ENCODE peak calls at places on chromosome 16, in seven cellular contexts. One of them, this sample, is unnamed.

GRCh38 chr16:85856585-85856984 is 42.4 kb upstream of the IRF8 start:
- DNase-seq in BE2C: no peak
- DNase-seq in body of pancreas: no peak
- DNase-seq in fibroblast of pulmonary artery: no peak
- DNase-seq in mucosa of descending colon: no peak
- DNase-seq in H1: no peak
- DNase-seq in IMR-90: no peak
- DNase-seq in this sample: no peak

GRCh38 chr16:85347213-85347591 is 234.9 kb upstream of the CIBAR2 start:
- DNase-seq in BE2C: peak
- DNase-seq in body of pancreas: no peak
- DNase-seq in fibroblast of pulmonary artery: peak
- DNase-seq in mucosa of descending colon: peak
- DNase-seq in H1: peak
- DNase-seq in IMR-90: no peak
- DNase-seq in this sample: peak

GRCh38 chr16:81645303-81645702 is 133.8 kb upstream of the PLCG2 start:
- DNase-seq in BE2C: peak
- DNase-seq in body of pancreas: peak
- DNase-seq in fibroblast of pulmonary artery: peak
- DNase-seq in mucosa of descending colon: no peak
- DNase-seq in H1: no peak
- DNase-seq in IMR-90: peak
- DNase-seq in this sample: peak

GRCh38 chr16:85524365-85524629 is 88.8 kb upstream of the GSE1 start:
- DNase-seq in BE2C: peak
- DNase-seq in body of pancreas: no peak
- DNase-seq in fibroblast of pulmonary artery: no peak
- DNase-seq in mucosa of descending colon: no peak
- DNase-seq in H1: no peak
- DNase-seq in IMR-90: no peak
- DNase-seq in this sample: no peak

GRCh38 chr16:78576941-78577340 is 477.5 kb downstream of the WWOX start:
- DNase-seq in BE2C: no peak
- DNase-seq in body of pancreas: no peak
- DNase-seq in fibroblast of pulmonary artery: no peak
- DNase-seq in mucosa of descending colon: no peak
- DNase-seq in H1: no peak
- DNase-seq in IMR-90: no peak
- DNase-seq in this sample: peak

GRCh38 chr16:84119368-84119767 is 2.6 kb upstream of the MBTPS1 start:
- DNase-seq in BE2C: no peak
- DNase-seq in body of pancreas: no peak
- DNase-seq in fibroblast of pulmonary artery: no peak
- DNase-seq in mucosa of descending colon: no peak
- DNase-seq in H1: no peak
- DNase-seq in IMR-90: no peak
- DNase-seq in this sample: peak

GRCh38 chr16:85380905-85381737 is 232.0 kb upstream of the GSE1 start:
- DNase-seq in BE2C: no peak
- DNase-seq in body of pancreas: no peak
- DNase-seq in fibroblast of pulmonary artery: no peak
- DNase-seq in mucosa of descending colon: no peak
- DNase-seq in H1: no peak
- DNase-seq in IMR-90: no peak
- DNase-seq in this sample: no peak

GRCh38 chr16:27240948-27241531 is 27.5 kb downstream of the NSMCE1 start:
- DNase-seq in BE2C: no peak
- DNase-seq in body of pancreas: no peak
- DNase-seq in fibroblast of pulmonary artery: peak
- DNase-seq in mucosa of descending colon: no peak
- DNase-seq in H1: no peak
- DNase-seq in IMR-90: peak
- DNase-seq in this sample: no peak

GRCh38 chr16:57589374-57589773 is 39.1 kb upstream of the ADGRG1 start:
- DNase-seq in BE2C: no peak
- DNase-seq in body of pancreas: no peak
- DNase-seq in fibroblast of pulmonary artery: no peak
- DNase-seq in mucosa of descending colon: no peak
- DNase-seq in H1: no peak
- DNase-seq in IMR-90: no peak
- DNase-seq in this sample: no peak

GRCh38 chr16:30417447-30418349 is 10.3 kb downstream of the ZNF771 start:
- DNase-seq in BE2C: peak
- DNase-seq in body of pancreas: peak
- DNase-seq in fibroblast of pulmonary artery: peak
- DNase-seq in mucosa of descending colon: peak
- DNase-seq in H1: peak
- DNase-seq in IMR-90: peak
- DNase-seq in this sample: peak

GRCh38 chr16:50834701-50835100 is 92.8 kb downstream of the CYLD start:
- DNase-seq in BE2C: no peak
- DNase-seq in body of pancreas: no peak
- DNase-seq in fibroblast of pulmonary artery: no peak
- DNase-seq in mucosa of descending colon: no peak
- DNase-seq in H1: no peak
- DNase-seq in IMR-90: no peak
- DNase-seq in this sample: no peak

GRCh38 chr16:28292731-28293588 is 635 bp downstream of the SBK1 start:
- DNase-seq in BE2C: no peak
- DNase-seq in body of pancreas: peak
- DNase-seq in fibroblast of pulmonary artery: no peak
- DNase-seq in mucosa of descending colon: peak
- DNase-seq in H1: peak
- DNase-seq in IMR-90: no peak
- DNase-seq in this sample: no peak

GRCh38 chr16:17836868-17837602 is 366.3 kb upstream of the XYLT1 start:
- DNase-seq in BE2C: no peak
- DNase-seq in body of pancreas: no peak
- DNase-seq in fibroblast of pulmonary artery: peak
- DNase-seq in mucosa of descending colon: no peak
- DNase-seq in H1: peak
- DNase-seq in IMR-90: peak
- DNase-seq in this sample: peak

GRCh38 chr16:85436636-85437160 is 176.4 kb upstream of the GSE1 start:
- DNase-seq in BE2C: no peak
- DNase-seq in body of pancreas: peak
- DNase-seq in fibroblast of pulmonary artery: no peak
- DNase-seq in mucosa of descending colon: peak
- DNase-seq in H1: peak
- DNase-seq in IMR-90: no peak
- DNase-seq in this sample: no peak

GRCh38 chr16:20956319-20956718 is 55.7 kb downstream of the LYRM1 start:
- DNase-seq in BE2C: no peak
- DNase-seq in body of pancreas: no peak
- DNase-seq in fibroblast of pulmonary artery: peak
- DNase-seq in mucosa of descending colon: no peak
- DNase-seq in H1: no peak
- DNase-seq in IMR-90: peak
- DNase-seq in this sample: no peak

GRCh38 chr16:27980919-27981670 is 82.4 kb downstream of the GSG1L start:
- DNase-seq in BE2C: no peak
- DNase-seq in body of pancreas: no peak
- DNase-seq in fibroblast of pulmonary artery: no peak
- DNase-seq in mucosa of descending colon: no peak
- DNase-seq in H1: no peak
- DNase-seq in IMR-90: no peak
- DNase-seq in this sample: no peak

GRCh38 chr16:78484509-78485058 is 385.1 kb downstream of the WWOX start:
- DNase-seq in BE2C: no peak
- DNase-seq in body of pancreas: no peak
- DNase-seq in fibroblast of pulmonary artery: no peak
- DNase-seq in mucosa of descending colon: no peak
- DNase-seq in H1: no peak
- DNase-seq in IMR-90: no peak
- DNase-seq in this sample: no peak

GRCh38 chr16:57801098-57801855 is 1.0 kb downstream of the KIFC3 start:
- DNase-seq in BE2C: no peak
- DNase-seq in body of pancreas: no peak
- DNase-seq in fibroblast of pulmonary artery: peak
- DNase-seq in mucosa of descending colon: no peak
- DNase-seq in H1: no peak
- DNase-seq in IMR-90: peak
- DNase-seq in this sample: peak

DNA sequence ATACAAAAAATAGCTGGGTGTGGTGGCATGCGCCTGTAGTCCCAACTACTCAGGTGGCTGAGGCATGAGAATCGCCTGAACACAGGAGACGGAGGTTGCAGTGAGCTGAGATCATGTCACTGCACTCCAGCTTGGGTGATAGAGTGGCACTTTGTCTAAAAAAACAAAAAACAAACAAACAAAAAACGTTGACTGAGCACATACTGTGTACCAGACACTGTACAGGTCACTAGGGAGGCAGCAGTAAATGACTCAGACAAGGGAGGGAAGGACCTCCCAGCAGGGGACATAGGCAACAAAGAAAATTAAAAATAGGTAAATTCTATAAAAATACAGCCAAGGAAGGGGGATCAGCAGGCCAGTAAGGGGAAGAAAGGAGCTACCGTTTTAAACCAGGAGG is 64.3 kb downstream of the SOCS1 start:
- DNase-seq in BE2C: no peak
- DNase-seq in body of pancreas: no peak
- DNase-seq in fibroblast of pulmonary artery: no peak
- DNase-seq in mucosa of descending colon: no peak
- DNase-seq in H1: no peak
- DNase-seq in IMR-90: no peak
- DNase-seq in this sample: no peak
- H3K4me3 ChIP-seq in BE2C: no peak
- H3K4me3 ChIP-seq in body of pancreas: no peak
- H3K4me3 ChIP-seq in fibroblast of pulmonary artery: no peak
- H3K4me3 ChIP-seq in mucosa of descending colon: no peak
- H3K4me3 ChIP-seq in H1: no peak
- H3K4me3 ChIP-seq in IMR-90: no peak
- H3K4me3 ChIP-seq in this sample: no peak

DNA sequence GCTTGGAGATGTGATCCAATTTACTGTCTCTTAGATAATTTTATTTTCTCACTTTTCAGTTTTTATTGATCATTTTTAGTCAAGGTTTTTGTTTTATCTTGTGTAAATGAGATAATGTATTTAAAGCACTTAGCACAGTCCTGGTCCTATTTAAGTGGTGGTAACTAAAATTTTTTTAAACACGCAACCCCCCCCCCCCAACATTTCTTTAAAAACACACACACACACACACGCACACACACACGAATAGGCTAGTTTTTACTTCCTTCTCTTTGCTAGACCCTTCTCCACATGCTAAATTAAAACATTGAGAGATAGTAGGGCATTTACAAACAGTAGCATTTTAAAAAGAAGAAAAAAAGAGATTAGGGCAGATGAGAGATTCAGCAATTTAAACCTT is 4.9 kb downstream of the NFATC3 start:
- DNase-seq in BE2C: no peak
- DNase-seq in body of pancreas: no peak
- DNase-seq in fibroblast of pulmonary artery: no peak
- DNase-seq in mucosa of descending colon: no peak
- DNase-seq in H1: no peak
- DNase-seq in IMR-90: no peak
- DNase-seq in this sample: no peak
- H3K4me3 ChIP-seq in BE2C: no peak
- H3K4me3 ChIP-seq in body of pancreas: no peak
- H3K4me3 ChIP-seq in fibroblast of pulmonary artery: no peak
- H3K4me3 ChIP-seq in mucosa of descending colon: no peak
- H3K4me3 ChIP-seq in H1: no peak
- H3K4me3 ChIP-seq in IMR-90: no peak
- H3K4me3 ChIP-seq in this sample: no peak

GRCh38 chr16:88759976-88760350 is 25.1 kb downstream of the PIEZO1 start:
- DNase-seq in BE2C: no peak
- DNase-seq in body of pancreas: no peak
- DNase-seq in fibroblast of pulmonary artery: no peak
- DNase-seq in mucosa of descending colon: no peak
- DNase-seq in H1: no peak
- DNase-seq in IMR-90: no peak
- DNase-seq in this sample: no peak

GRCh38 chr16:88759245-88759975 is 25.6 kb downstream of the PIEZO1 start:
- DNase-seq in BE2C: peak
- DNase-seq in body of pancreas: no peak
- DNase-seq in fibroblast of pulmonary artery: peak
- DNase-seq in mucosa of descending colon: peak
- DNase-seq in H1: no peak
- DNase-seq in IMR-90: peak
- DNase-seq in this sample: no peak

GRCh38 chr16:88760424-88761142 is 24.4 kb downstream of the PIEZO1 start:
- DNase-seq in BE2C: no peak
- DNase-seq in body of pancreas: peak
- DNase-seq in fibroblast of pulmonary artery: no peak
- DNase-seq in mucosa of descending colon: peak
- DNase-seq in H1: no peak
- DNase-seq in IMR-90: no peak
- DNase-seq in this sample: no peak

GRCh38 chr16:88758227-88758943 is 26.6 kb downstream of the PIEZO1 start:
- DNase-seq in BE2C: no peak
- DNase-seq in body of pancreas: no peak
- DNase-seq in fibroblast of pulmonary artery: no peak
- DNase-seq in mucosa of descending colon: no peak
- DNase-seq in H1: no peak
- DNase-seq in IMR-90: no peak
- DNase-seq in this sample: no peak

GRCh38 chr16:88758944-88759244 is 26.1 kb downstream of the PIEZO1 start:
- DNase-seq in BE2C: no peak
- DNase-seq in body of pancreas: no peak
- DNase-seq in fibroblast of pulmonary artery: no peak
- DNase-seq in mucosa of descending colon: no peak
- DNase-seq in H1: no peak
- DNase-seq in IMR-90: no peak
- DNase-seq in this sample: no peak
- H3K4me3 ChIP-seq in BE2C: no peak
- H3K4me3 ChIP-seq in body of pancreas: no peak
- H3K4me3 ChIP-seq in fibroblast of pulmonary artery: no peak
- H3K4me3 ChIP-seq in mucosa of descending colon: no peak
- H3K4me3 ChIP-seq in H1: no peak
- H3K4me3 ChIP-seq in IMR-90: no peak
- H3K4me3 ChIP-seq in this sample: no peak

GRCh38 chr16:4067262-4068001 is 48.8 kb downstream of the ADCY9 start:
- DNase-seq in BE2C: no peak
- DNase-seq in body of pancreas: no peak
- DNase-seq in fibroblast of pulmonary artery: no peak
- DNase-seq in mucosa of descending colon: no peak
- DNase-seq in H1: peak
- DNase-seq in IMR-90: peak
- DNase-seq in this sample: no peak

GRCh38 chr16:4059969-4060368 is 56.3 kb downstream of the ADCY9 start:
- DNase-seq in BE2C: no peak
- DNase-seq in body of pancreas: no peak
- DNase-seq in fibroblast of pulmonary artery: peak
- DNase-seq in mucosa of descending colon: no peak
- DNase-seq in H1: no peak
- DNase-seq in IMR-90: no peak
- DNase-seq in this sample: no peak

GRCh38 chr16:4060823-4061222 is 55.4 kb downstream of the ADCY9 start:
- DNase-seq in BE2C: no peak
- DNase-seq in body of pancreas: no peak
- DNase-seq in fibroblast of pulmonary artery: no peak
- DNase-seq in mucosa of descending colon: no peak
- DNase-seq in H1: no peak
- DNase-seq in IMR-90: peak
- DNase-seq in this sample: no peak

GRCh38 chr16:4062212-4062802 is 53.9 kb downstream of the ADCY9 start:
- DNase-seq in BE2C: no peak
- DNase-seq in body of pancreas: no peak
- DNase-seq in fibroblast of pulmonary artery: no peak
- DNase-seq in mucosa of descending colon: no peak
- DNase-seq in H1: no peak
- DNase-seq in IMR-90: no peak
- DNase-seq in this sample: no peak

GRCh38 chr16:4064950-4065352 is 51.3 kb downstream of the ADCY9 start:
- DNase-seq in BE2C: no peak
- DNase-seq in body of pancreas: no peak
- DNase-seq in fibroblast of pulmonary artery: no peak
- DNase-seq in mucosa of descending colon: no peak
- DNase-seq in H1: peak
- DNase-seq in IMR-90: no peak
- DNase-seq in this sample: peak
- H3K4me3 ChIP-seq in BE2C: no peak
- H3K4me3 ChIP-seq in body of pancreas: no peak
- H3K4me3 ChIP-seq in fibroblast of pulmonary artery: no peak
- H3K4me3 ChIP-seq in mucosa of descending colon: no peak
- H3K4me3 ChIP-seq in H1: no peak
- H3K4me3 ChIP-seq in IMR-90: no peak
- H3K4me3 ChIP-seq in this sample: peak